ENCODE peak calls at places on chromosomes 1 and 21, in nine cellular contexts. X, Y, G, K, J, T, M, R and I are unnamed samples. For H3K9me3, the result is how much of the 10 kb centered on the place peaks cover.

GRCh38 chr1:9890224-9890731 is 19.8 kb downstream of the CTNNBIP1 start:
- DNase-seq in X (no peak), J (peak), T (peak), K (peak), M (no peak), Y (peak), G (no peak), R (peak), I (no peak)

GRCh38 chr1:40309374-40310128 is 7.5 kb downstream of the COL9A2 start:
- DNase-seq in M (no peak), Y (no peak), R (no peak), K (peak), G (no peak), X (no peak), T (no peak), J (no peak), I (no peak)

GRCh38 chr1:72804541-72804940 is 522.2 kb upstream of the NEGR1 start:
- DNase-seq in T (no peak), X (no peak), Y (no peak), R (no peak), G (no peak), M (no peak), K (no peak), J (no peak), I (no peak)

GRCh38 chr1:20726107-20726911 is 6.2 kb downstream of the SH2D5 start:
- DNase-seq in T (no peak), R (no peak), K (no peak), J (no peak), G (peak), M (no peak), Y (no peak), X (no peak), I (no peak)

GRCh38 chr1:26853156-26853555 is 9.8 kb upstream of the SFN start:
- DNase-seq in Y (peak), T (no peak), J (peak), X (peak), M (peak), R (peak), G (peak), K (peak), I (peak)

GRCh38 chr1:18401921-18402320 is 78.8 kb upstream of the KLHDC7A start:
- DNase-seq in G (no peak), K (no peak), M (no peak), J (no peak), X (no peak), Y (no peak), R (no peak), T (no peak), I (no peak)

GRCh38 chr1:185367218-185367617 is 50.2 kb upstream of the IVNS1ABP start:
- DNase-seq in X (no peak), T (no peak), G (no peak), K (no peak), Y (no peak), J (no peak), R (no peak), M (no peak), I (no peak)

GRCh38 chr1:26094677-26095383 is 16.8 kb upstream of the PDIK1L start:
- DNase-seq in R (peak), J (no peak), Y (no peak), T (no peak), M (peak), G (peak), X (no peak), K (peak), I (no peak)

GRCh38 chr1:59229138-59229537 is 67.8 kb upstream of the FGGY start:
- DNase-seq in Y (no peak), J (peak), M (no peak), X (no peak), K (no peak), R (no peak), T (no peak), G (no peak), I (no peak)

GRCh38 chr1:42690477-42691156 is 8.4 kb downstream of the YBX1 start:
- DNase-seq in R (no peak), M (no peak), J (peak), X (no peak), K (no peak), G (no peak), Y (no peak), T (no peak), I (no peak)

GRCh38 chr1:117739516-117739915 is 133.7 kb downstream of the TENT5C start:
- DNase-seq in J (no peak), X (no peak), G (no peak), Y (no peak), R (no peak), K (no peak), M (no peak), T (no peak), I (no peak)

GRCh38 chr1:246417152-246417812 is 89.8 kb downstream of the SMYD3 start:
- DNase-seq in M (no peak), K (no peak), Y (no peak), T (no peak), G (no peak), J (no peak), X (no peak), R (no peak), I (no peak)

GRCh38 chr1:156591432-156592157 is at the start of gene NAXE:
- DNase-seq in X (peak), T (no peak), M (peak), J (peak), R (peak), G (peak), Y (peak), K (peak), I (peak)

GRCh38 chr1:242522304-242522945 is 2.1 kb downstream of the PLD5 start:
- DNase-seq in M (no peak), T (no peak), Y (no peak), R (no peak), X (no peak), K (no peak), G (no peak), J (no peak), I (no peak)

GRCh38 chr1:53733447-53733931 is 5.5 kb downstream of the GLIS1 start:
- DNase-seq in M (no peak), Y (no peak), T (no peak), J (peak), X (no peak), R (no peak), K (no peak), G (no peak), I (no peak)

GRCh38 chr1:43008425-43009108 is 49.9 kb upstream of the SLC2A1 start:
- DNase-seq in Y (no peak), M (peak), R (no peak), J (no peak), T (no peak), G (peak), X (no peak), K (peak), I (no peak)

GRCh38 chr1:62082456-62083363 is 111.9 kb upstream of the L1TD1 start:
- DNase-seq in X (peak), G (peak), J (peak), K (peak), R (peak), T (no peak), M (peak), Y (peak), I (no peak)

GRCh38 chr1:167904641-167905040 is 9.3 kb downstream of the ADCY10 start:
- DNase-seq in J (peak), X (no peak), M (no peak), G (no peak), T (no peak), Y (no peak), K (no peak), R (no peak), I (no peak)

GRCh38 chr1:113557176-113557575 is 166.9 kb downstream of the MAGI3 start:
- DNase-seq in G (no peak), M (no peak), R (no peak), X (no peak), J (no peak), K (no peak), Y (no peak), T (no peak), I (no peak)

GRCh38 chr1:215567491-215568286 is 585 bp downstream of the KCTD3 start:
- DNase-seq in Y (peak), X (peak), R (peak), K (peak), M (peak), T (no peak), J (peak), G (peak), I (no peak)

GRCh38 chr1:13702425-13703127 is 2.6 kb downstream of the PRDM2 start:
- DNase-seq in X (no peak), T (no peak), M (no peak), Y (no peak), J (no peak), R (no peak), K (no peak), G (no peak), I (peak)

GRCh38 chr1:160862151-160863061 is at the start of gene CD244:
- DNase-seq in T (no peak), X (no peak), Y (no peak), K (no peak), J (no peak), G (peak), R (peak), M (peak), I (no peak)

GRCh38 chr1:176118985-176119384 is 88.1 kb downstream of the COP1 start:
- DNase-seq in M (no peak), X (no peak), K (no peak), T (peak), R (no peak), J (peak), Y (no peak), G (no peak), I (no peak)

GRCh38 chr1:14259191-14259757 is 339.2 kb upstream of the KAZN start:
- DNase-seq in J (no peak), X (peak), Y (no peak), G (no peak), M (no peak), K (no peak), T (no peak), R (peak), I (no peak)

GRCh38 chr1:85581802-85582686 is 1.5 kb downstream of the CCN1 start:
- DNase-seq in R (no peak), M (peak), J (peak), Y (no peak), G (peak), K (peak), X (peak), T (peak), I (no peak)

GRCh38 chr1:21259316-21260076 is 30.8 kb downstream of the ECE1 start:
- DNase-seq in R (no peak), M (no peak), J (no peak), T (no peak), G (no peak), Y (no peak), X (no peak), K (no peak), I (no peak)

GRCh38 chr1:185318431-185319151 is 1.5 kb upstream of the IVNS1ABP start:
- DNase-seq in G (no peak), Y (no peak), T (no peak), R (no peak), X (no peak), J (no peak), K (no peak), M (no peak), I (no peak)

GRCh38 chr1:243596441-243597183 is 253.4 kb downstream of the AKT3 start:
- DNase-seq in K (no peak), J (peak), M (no peak), X (no peak), G (no peak), Y (no peak), T (peak), R (no peak), I (no peak)

GRCh38 chr1:47637111-47637685 is 199.4 kb downstream of the FOXD2 start:
- DNase-seq in J (no peak), G (no peak), T (no peak), R (no peak), X (no peak), M (no peak), K (no peak), Y (no peak), I (no peak)

DNA sequence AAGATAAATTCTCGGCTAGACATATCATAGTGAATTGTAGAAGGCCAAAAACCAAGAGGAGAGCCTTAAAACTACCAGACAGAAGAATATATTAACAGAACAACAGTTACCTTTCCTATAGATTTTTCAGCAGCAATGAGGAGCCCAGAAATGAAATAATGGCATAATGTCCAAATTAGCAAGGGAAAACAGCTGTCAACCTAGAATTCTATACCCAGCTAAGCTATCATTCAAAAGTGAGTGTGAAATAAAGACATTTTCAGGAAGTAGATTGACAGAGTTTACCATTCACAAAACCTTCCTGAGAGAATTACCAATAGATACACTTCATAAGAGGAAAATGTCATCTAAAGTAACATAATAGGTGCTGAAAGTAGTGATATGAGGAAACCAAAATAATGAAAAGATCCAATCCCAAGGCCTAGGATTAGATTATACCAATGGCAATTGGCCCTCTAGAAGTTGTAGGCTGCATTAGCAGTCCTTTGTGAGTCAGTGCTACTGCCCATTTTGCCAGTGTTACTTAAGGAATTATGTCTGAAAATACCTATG is 34.5 kb downstream of the OBSCN start:
- DNase-seq in M (no peak), J (no peak), G (no peak), K (no peak), X (no peak), R (no peak), T (no peak), Y (no peak), I (no peak)
- H3K9me3 ChIP-seq in M (under half), J (half or more), G (half or more), K (under half), X (under half), R (under half), T (under half), Y (half or more), I (under half)

GRCh38 chr1:4261327-4261726 is 361.3 kb upstream of the C1orf174 start:
- DNase-seq in Y (no peak), J (no peak), K (no peak), X (no peak), M (no peak), R (no peak), T (no peak), G (no peak), I (no peak)
- H3K9me3 ChIP-seq in Y (under half), J (under half), K (under half), X (under half), M (under half), R (under half), T (under half), G (half or more), I (under half)

DNA sequence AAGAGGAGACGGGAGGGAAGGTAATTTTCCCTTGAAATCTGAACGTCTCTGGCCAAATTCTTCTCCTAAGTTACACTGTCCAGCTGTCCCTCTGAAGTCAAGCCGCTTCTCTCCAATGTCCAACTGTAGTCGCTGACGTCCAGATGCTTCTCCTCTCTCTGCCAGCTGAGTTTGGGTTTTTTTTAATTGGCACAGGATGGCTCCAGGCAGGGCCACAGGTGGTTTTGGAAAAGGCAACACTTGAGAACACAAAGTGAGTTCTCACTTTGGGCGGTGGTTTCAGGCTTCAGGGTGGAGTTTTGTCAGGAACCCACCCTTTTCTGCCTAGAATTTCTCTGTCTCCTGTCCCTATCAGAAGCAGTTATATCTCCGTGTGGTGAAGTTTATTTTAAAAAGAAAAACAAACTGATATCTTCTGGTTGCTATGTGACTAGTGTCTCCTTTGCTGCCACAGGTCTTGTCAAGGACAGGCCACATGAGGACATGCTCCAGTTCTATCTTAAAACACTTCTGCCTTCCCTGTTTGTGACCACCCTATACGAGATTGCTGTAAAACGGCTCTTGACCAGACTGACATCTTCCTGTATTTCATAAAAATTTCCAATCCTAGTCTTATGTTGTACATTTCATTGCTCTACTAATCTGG is 472.3 kb upstream of the ADGRL4 start:
- DNase-seq in G (no peak), M (no peak), R (no peak), K (no peak), Y (no peak), J (no peak), X (no peak), T (no peak), I (no peak)
- H3K9me3 ChIP-seq in G (under half), M (under half), R (under half), K (under half), Y (under half), J (under half), X (under half), T (under half), I (under half)

GRCh38 chr21:40531421-40531820 is 315.5 kb downstream of the DSCAM start:
- DNase-seq in J (peak), T (no peak), K (no peak), R (no peak), G (no peak), M (no peak), X (no peak), Y (no peak), I (no peak)
- H3K9me3 ChIP-seq in J (under half), T (under half), K (under half), R (under half), G (under half), M (under half), X (under half), Y (under half), I (under half)

DNA sequence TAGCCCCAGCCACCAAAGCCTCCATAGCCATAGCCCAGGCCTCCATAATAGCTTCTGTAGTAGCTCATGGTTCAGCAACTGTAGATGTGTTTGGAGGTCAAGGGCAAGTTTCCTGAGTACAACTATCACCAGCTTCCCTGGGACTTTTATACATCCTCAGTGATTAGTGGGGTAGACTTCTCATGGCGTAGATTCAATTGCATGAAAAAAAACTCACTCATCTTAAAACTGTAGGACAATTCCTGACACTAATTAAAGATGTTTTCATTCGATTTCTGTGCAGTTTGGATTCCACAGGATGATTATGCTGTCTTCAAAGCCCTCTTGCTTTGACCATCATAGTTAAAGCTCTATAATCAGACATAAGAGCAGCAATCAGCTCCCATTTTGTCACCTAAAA is at the start of gene KRTAP19-8:
- DNase-seq in Y (no peak), J (no peak), T (no peak), R (no peak), G (no peak), X (no peak), M (no peak), K (no peak), I (no peak)
- H3K9me3 ChIP-seq in Y (under half), J (under half), T (under half), R (under half), G (under half), X (under half), M (under half), K (under half), I (under half)

DNA sequence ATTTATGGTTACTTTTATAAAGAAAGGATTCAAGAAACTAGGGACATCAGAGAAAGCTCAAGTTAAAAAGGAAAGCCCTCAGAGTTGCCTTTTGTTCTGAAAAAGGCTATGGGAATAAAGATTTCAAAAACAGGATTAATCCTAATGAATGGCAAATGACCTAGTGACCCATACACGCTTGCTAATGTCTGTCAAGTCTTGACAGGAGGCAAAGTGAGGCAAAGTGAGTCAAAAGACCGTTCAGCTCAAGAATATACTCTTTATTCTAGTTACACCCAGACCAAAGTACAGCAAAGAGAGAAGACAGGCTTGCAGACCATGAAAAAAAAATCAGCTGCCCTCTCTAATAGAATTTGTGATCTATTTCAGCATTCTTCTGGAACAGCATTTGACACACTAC is 3.5 kb downstream of the ZNF436 start:
- DNase-seq in T (no peak), M (no peak), K (no peak), X (no peak), G (no peak), R (no peak), J (no peak), Y (no peak), I (no peak)
- H3K9me3 ChIP-seq in T (under half), M (under half), K (under half), X (under half), G (half or more), R (under half), J (under half), Y (half or more), I (under half)